ENCODE peak calls at places on chromosomes 12 and 14, in six cellular contexts. E is A549, G is NB4, I is K562, X is GM12878, R is HepG2. H is an unnamed sample.
A peak's percentile ranks its signal among the peaks of the same experiment; 100 is the strongest.

GRCh38 chr12:3661028-3661427 is 91.9 kb downstream of the CRACR2A start:
- DNase-seq in E (no peak), G (no peak), I (no peak), X (no peak), R (peak; percentile 5), H (no peak)

GRCh38 chr12:44804068-44804467 is 72.0 kb downstream of the NELL2 start:
- DNase-seq in E (no peak), G (no peak), I (no peak), X (no peak), R (no peak), H (no peak)

GRCh38 chr12:131536337-131536736 is 174.6 kb upstream of the SFSWAP start:
- DNase-seq in E (no peak), G (no peak), I (no peak), X (no peak), R (no peak), H (no peak)

GRCh38 chr12:26128180-26128579 is 3.3 kb upstream of the BHLHE41 start:
- DNase-seq in E (no peak), G (no peak), I (no peak), X (no peak), R (no peak), H (no peak)

GRCh38 chr12:111745201-111745600 is 21.5 kb upstream of the ALDH2 start:
- DNase-seq in E (no peak), G (no peak), I (no peak), X (no peak), R (no peak), H (no peak)

GRCh38 chr12:58918475-58918874 is 1.8 kb downstream of the LRIG3 start:
- DNase-seq in E (no peak), G (no peak), I (no peak), X (no peak), R (no peak), H (peak; percentile 60)

GRCh38 chr12:122306407-122306806 is 40.1 kb upstream of the VPS33A start:
- DNase-seq in E (no peak), G (peak; percentile 36), I (peak; percentile 72), X (no peak), R (peak; percentile 21), H (no peak)

GRCh38 chr14:91146661-91147060 is 32.8 kb downstream of the DGLUCY start:
- DNase-seq in E (no peak), G (no peak), I (no peak), X (no peak), R (no peak), H (no peak)

GRCh38 chr14:73770977-73771847 is 57.0 kb upstream of the PNMA1 start:
- DNase-seq in E (no peak), G (no peak), I (no peak), X (no peak), R (no peak), H (no peak)

GRCh38 chr14:54350196-54350595 is 46.6 kb upstream of the CDKN3 start:
- DNase-seq in E (no peak), G (no peak), I (no peak), X (no peak), R (no peak), H (no peak)

GRCh38 chr12:51797301-51797700 is 51.2 kb downstream of the FIGNL2 start:
- DNase-seq in E (no peak), G (no peak), I (no peak), X (no peak), R (no peak), H (no peak)

GRCh38 chr12:55831407-55831880 is 2.1 kb upstream of the DNAJC14 start:
- DNase-seq in E (no peak), G (peak; percentile 39), I (no peak), X (no peak), R (no peak), H (no peak)

GRCh38 chr14:100910888-100911664 is 7.6 kb upstream of the RTL1 start:
- DNase-seq in E (no peak), G (no peak), I (no peak), X (no peak), R (no peak), H (no peak)

GRCh38 chr12:96036765-96037455 is 1.5 kb upstream of the LTA4H start:
- DNase-seq in E (no peak), G (peak; percentile 20), I (no peak), X (no peak), R (no peak), H (no peak)

GRCh38 chr12:123767613-123768012 is 5.5 kb downstream of the DNAH10 start:
- DNase-seq in E (no peak), G (peak; percentile 70), I (no peak), X (peak; percentile 78), R (no peak), H (no peak)

GRCh38 chr12:49716546-49716945 is 9.3 kb upstream of the FMNL3 start:
- DNase-seq in E (no peak), G (no peak), I (no peak), X (no peak), R (no peak), H (no peak)

GRCh38 chr12:57558864-57559263 is 9.0 kb downstream of the KIF5A start:
- DNase-seq in E (no peak), G (no peak), I (no peak), X (no peak), R (no peak), H (no peak)

GRCh38 chr14:98018626-98019025 is 1221.4 kb downstream of the VRK1 start:
- DNase-seq in E (no peak), G (no peak), I (no peak), X (no peak), R (no peak), H (no peak)
- TF ChIP-seq MYC in E (no peak), G (no peak), I (no peak), X (no peak), R (no peak), H (no peak)

GRCh38 chr14:62914025-62914424 is 131.2 kb downstream of the KCNH5 start:
- DNase-seq in E (no peak), G (no peak), I (no peak), X (no peak), R (no peak), H (no peak)
- TF ChIP-seq MYC in E (no peak), G (no peak), I (no peak), X (no peak), R (no peak), H (no peak)

DNA sequence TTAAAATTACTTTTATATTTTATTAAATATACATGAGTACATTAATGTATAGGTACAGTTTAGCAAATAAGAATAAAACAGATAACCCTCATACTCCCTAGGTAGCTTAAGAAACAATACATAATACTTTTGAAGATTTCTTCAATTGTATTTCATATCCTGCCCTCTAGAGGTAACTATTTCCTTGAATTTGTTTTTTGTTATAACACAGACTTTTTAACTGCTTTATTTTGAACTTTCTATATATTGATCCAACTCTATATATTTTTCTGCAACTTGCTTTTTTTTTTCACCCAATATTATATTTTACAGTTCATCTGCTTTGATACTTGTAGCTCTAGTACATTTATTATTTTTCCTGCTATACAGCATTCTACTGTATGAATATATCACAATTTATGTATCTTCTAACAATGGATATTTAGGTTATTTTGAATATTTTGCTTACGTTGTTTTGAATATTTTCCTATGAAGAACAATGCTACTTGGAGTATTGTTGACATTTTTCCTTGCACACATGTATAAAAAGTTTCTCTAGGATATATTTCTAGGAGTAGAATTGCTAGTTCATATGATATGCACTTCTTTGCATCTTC is 72.8 kb upstream of the ABCD2 start:
- DNase-seq in E (no peak), G (no peak), I (no peak), X (no peak), R (no peak), H (peak; percentile 5)
- TF ChIP-seq MYC in E (no peak), G (no peak), I (no peak), X (no peak), R (no peak), H (no peak)

DNA sequence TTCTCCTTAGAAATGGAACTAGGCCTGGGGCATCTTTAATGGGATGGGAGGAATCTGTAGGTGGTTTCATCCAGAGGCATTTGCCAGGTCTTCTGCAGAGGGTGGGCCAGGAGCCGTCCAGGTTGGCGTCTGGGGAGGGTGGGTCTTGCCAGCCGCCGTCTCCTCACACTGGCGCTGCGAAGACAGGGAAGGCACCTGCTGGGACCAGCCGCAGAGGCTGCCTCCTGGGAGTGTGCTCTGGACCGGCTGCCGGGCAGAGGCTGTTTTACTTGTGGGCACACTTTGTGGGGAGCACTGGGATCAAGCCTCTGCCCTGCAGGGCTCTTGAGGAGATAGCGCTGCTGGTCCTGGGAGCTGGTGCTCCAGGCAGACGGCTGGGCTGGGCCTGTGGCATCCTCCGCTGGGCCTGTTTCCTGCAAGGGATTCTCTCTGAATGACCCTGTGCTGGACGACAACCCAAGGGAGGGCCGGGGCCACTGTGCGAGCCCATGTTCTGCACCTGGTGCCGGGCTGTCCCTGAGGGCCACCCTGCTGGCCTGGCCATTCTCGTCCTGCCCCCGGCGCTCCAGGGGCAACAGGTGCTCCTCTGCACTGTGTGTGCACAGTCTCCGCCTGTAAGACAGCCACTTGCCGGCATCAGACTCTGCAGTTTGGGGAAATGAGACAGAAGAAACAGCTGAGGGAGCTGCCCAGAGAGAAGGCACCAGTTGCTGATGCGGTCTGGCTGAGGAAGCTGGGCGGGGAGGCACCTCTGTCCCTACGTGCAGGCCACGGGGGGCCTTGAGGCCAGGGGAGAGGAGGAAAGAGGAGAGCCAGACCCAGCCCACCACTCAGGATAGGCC is 10.0 kb upstream of the TEX22 start:
- DNase-seq in E (no peak), G (no peak), I (no peak), X (no peak), R (no peak), H (no peak)
- TF ChIP-seq MYC in E (no peak), G (peak; percentile 44), I (no peak), X (no peak), R (no peak), H (no peak)

GRCh38 chr12:108260039-108260438 is 79.1 kb downstream of the CMKLR1 start:
- DNase-seq in E (no peak), G (no peak), I (no peak), X (no peak), R (no peak), H (no peak)
- TF ChIP-seq MYC in E (no peak), G (no peak), I (no peak), X (no peak), R (no peak), H (no peak)

GRCh38 chr12:39643052-39643451 is 23.4 kb upstream of the ABCD2 start:
- DNase-seq in E (no peak), G (no peak), I (no peak), X (no peak), R (no peak), H (no peak)

GRCh38 chr12:39638840-39639239 is 19.2 kb upstream of the ABCD2 start:
- DNase-seq in E (no peak), G (no peak), I (no peak), X (no peak), R (no peak), H (no peak)

GRCh38 chr12:39632670-39633069 is 13.1 kb upstream of the ABCD2 start:
- DNase-seq in E (no peak), G (no peak), I (no peak), X (no peak), R (no peak), H (no peak)

GRCh38 chr12:39638178-39638577 is 18.6 kb upstream of the ABCD2 start:
- DNase-seq in E (no peak), G (no peak), I (no peak), X (no peak), R (no peak), H (no peak)
- TF ChIP-seq MYC in E (no peak), G (no peak), I (no peak), X (no peak), R (no peak), H (no peak)

GRCh38 chr12:89882051-89882450 is 173.4 kb upstream of the ATP2B1 start:
- DNase-seq in E (no peak), G (peak; percentile 30), I (no peak), X (peak; percentile 55), R (no peak), H (no peak)
- TF ChIP-seq MYC in E (no peak), G (no peak), I (no peak), X (no peak), R (no peak), H (no peak)

H was measured in endothelial cell of umbilical vein.